ENCODE peak calls at places on chromosomes 16 and 17, in ten cellular contexts. C is WERI-Rb-1, B is heart right ventricle, Z is kidney, T is breast epithelium, N is ovary, F is AG04450, G is colonic mucosa, Q is progenitor cell of endocrine pancreas, M is type B pancreatic cell. Y is an unnamed sample.

GRCh38 chr17:59331129-59331928 is at the start of gene YPEL2:
- DNase-seq in C (peak), B (peak), Z (peak), T (peak), N (peak), F (peak), G (peak), Q (peak), M (peak), Y (peak)

GRCh38 chr17:68178831-68179230 is 69.0 kb upstream of the AMZ2 start:
- DNase-seq in C (no peak), B (no peak), Z (no peak), T (no peak), N (no peak), F (no peak), G (no peak), Q (no peak), M (no peak), Y (no peak)

GRCh38 chr17:1060991-1061390 is 64.1 kb downstream of the TIMM22 start:
- DNase-seq in C (no peak), B (no peak), Z (peak), T (peak), N (peak), F (peak), G (peak), Q (no peak), M (no peak), Y (no peak)

GRCh38 chr17:48322060-48322459 is 108.0 kb downstream of the SKAP1 start:
- DNase-seq in C (no peak), B (no peak), Z (no peak), T (no peak), N (no peak), F (no peak), G (no peak), Q (no peak), M (no peak), Y (no peak)

GRCh38 chr16:4460936-4461249 is 13.5 kb downstream of the NMRAL1 start:
- DNase-seq in C (peak), B (no peak), Z (no peak), T (no peak), N (no peak), F (no peak), G (no peak), Q (no peak), M (no peak), Y (no peak)

GRCh38 chr17:44901323-44901965 is 2.2 kb upstream of the EFTUD2 start:
- DNase-seq in C (no peak), B (no peak), Z (no peak), T (no peak), N (no peak), F (peak), G (no peak), Q (no peak), M (no peak), Y (no peak)

GRCh38 chr17:17800504-17801021 is 36.2 kb downstream of the SREBF1 start:
- DNase-seq in C (no peak), B (no peak), Z (no peak), T (no peak), N (no peak), F (no peak), G (no peak), Q (no peak), M (no peak), Y (no peak)

GRCh38 chr16:15772579-15773293 is 84.1 kb downstream of the MYH11 start:
- DNase-seq in C (no peak), B (no peak), Z (no peak), T (no peak), N (no peak), F (no peak), G (no peak), Q (no peak), M (no peak), Y (no peak)

GRCh38 chr16:19718624-19718965 is 524 bp downstream of the IQCK start:
- DNase-seq in C (no peak), B (no peak), Z (peak), T (no peak), N (no peak), F (no peak), G (peak), Q (no peak), M (no peak), Y (no peak)

GRCh38 chr17:43406676-43407645 is 8.2 kb downstream of the ARL4D start:
- DNase-seq in C (peak), B (no peak), Z (peak), T (no peak), N (no peak), F (peak), G (no peak), Q (no peak), M (no peak), Y (peak)

GRCh38 chr17:63640038-63640437 is 17.8 kb downstream of the MAP3K3 start:
- DNase-seq in C (no peak), B (no peak), Z (no peak), T (no peak), N (no peak), F (no peak), G (no peak), Q (no peak), M (no peak), Y (no peak)

GRCh38 chr17:35801583-35802224 is 6.3 kb upstream of the MMP28 start:
- DNase-seq in C (no peak), B (peak), Z (peak), T (peak), N (peak), F (no peak), G (peak), Q (no peak), M (no peak), Y (peak)

GRCh38 chr17:17542906-17543635 is 46.9 kb upstream of the RASD1 start:
- DNase-seq in C (no peak), B (no peak), Z (peak), T (no peak), N (no peak), F (no peak), G (no peak), Q (no peak), M (no peak), Y (no peak)

GRCh38 chr16:68364601-68364998 is 53.8 kb downstream of the PRMT7 start:
- DNase-seq in C (no peak), B (no peak), Z (no peak), T (no peak), N (no peak), F (no peak), G (no peak), Q (no peak), M (no peak), Y (no peak)

GRCh38 chr17:70563301-70563820 is 394.0 kb downstream of the KCNJ2 start:
- DNase-seq in C (peak), B (peak), Z (no peak), T (no peak), N (no peak), F (no peak), G (peak), Q (no peak), M (no peak), Y (no peak)

GRCh38 chr16:20735504-20735903 is 6.1 kb downstream of the THUMPD1 start:
- DNase-seq in C (no peak), B (no peak), Z (no peak), T (no peak), N (no peak), F (no peak), G (no peak), Q (no peak), M (no peak), Y (no peak)

GRCh38 chr17:31490991-31491793 is 99.7 kb downstream of the RAB11FIP4 start:
- DNase-seq in C (no peak), B (no peak), Z (peak), T (no peak), N (no peak), F (no peak), G (peak), Q (no peak), M (no peak), Y (no peak)

GRCh38 chr16:4515611-4516233 is 22.9 kb downstream of the CDIP1 start:
- DNase-seq in C (no peak), B (no peak), Z (no peak), T (no peak), N (no peak), F (no peak), G (no peak), Q (no peak), M (no peak), Y (no peak)

GRCh38 chr17:50332196-50332595 is 13.7 kb upstream of the XYLT2 start:
- DNase-seq in C (no peak), B (no peak), Z (no peak), T (no peak), N (no peak), F (no peak), G (no peak), Q (no peak), M (no peak), Y (no peak)

GRCh38 chr17:83161298-83162034 is 82.1 kb downstream of the METRNL start:
- DNase-seq in C (no peak), B (no peak), Z (peak), T (peak), N (no peak), F (peak), G (no peak), Q (no peak), M (peak), Y (no peak)

DNA sequence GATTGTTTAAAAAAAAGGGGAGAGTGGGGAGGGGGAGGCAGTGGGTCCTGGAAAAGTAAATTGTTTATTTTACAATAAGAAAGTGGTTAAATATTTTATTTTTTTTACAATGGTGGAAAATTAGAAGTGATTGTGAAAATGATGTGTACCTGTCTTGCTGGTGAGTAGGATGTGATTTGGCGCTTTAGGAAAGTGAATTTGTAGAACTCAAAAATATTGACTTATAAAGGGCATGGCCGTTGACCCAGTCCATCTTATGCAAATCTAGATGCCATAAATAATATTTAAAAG is 10.2 kb upstream of the CES1 start:
- DNase-seq in C (no peak), B (no peak), Z (no peak), T (no peak), N (no peak), F (no peak), G (no peak), Q (no peak), M (no peak), Y (no peak)
- TF ChIP-seq CTCF in C (no peak), B (no peak), Z (no peak), T (no peak), N (no peak), F (no peak), G (no peak), Q (no peak), M (peak), Y (no peak)

DNA sequence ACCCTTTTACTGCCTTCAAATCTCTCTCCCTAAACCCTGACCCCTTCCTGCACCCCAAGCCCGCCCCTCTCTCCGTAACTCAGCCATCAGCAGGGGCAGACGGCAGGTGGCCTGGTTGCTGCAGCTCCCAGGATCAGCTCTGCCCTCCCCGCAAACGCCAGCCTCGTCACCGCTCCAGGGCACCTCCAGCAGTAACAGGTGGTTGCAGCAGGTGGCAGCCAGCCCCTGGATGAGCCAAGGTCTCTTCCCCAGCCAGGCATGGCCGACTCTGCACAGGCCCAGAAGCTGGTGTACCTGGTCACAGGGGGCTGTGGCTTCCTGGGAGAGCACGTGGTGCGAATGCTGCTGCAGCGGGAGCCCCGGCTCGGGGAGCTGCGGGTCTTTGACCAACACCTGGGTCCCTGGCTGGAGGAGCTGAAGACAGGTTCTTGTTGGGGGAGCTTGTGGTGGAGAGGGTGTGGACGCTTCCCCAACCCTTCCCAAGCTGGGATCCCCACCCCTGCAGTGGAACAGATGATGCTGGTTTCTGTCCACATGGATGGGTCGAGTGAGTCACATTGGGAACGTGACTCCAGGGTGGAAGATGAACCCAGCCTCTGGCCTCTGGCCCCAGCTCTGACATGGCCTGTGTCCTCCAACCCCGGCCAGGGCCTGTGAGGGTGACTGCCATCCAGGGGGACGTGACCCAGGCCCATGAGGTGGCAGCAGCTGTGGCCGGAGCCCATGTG is 558 bp downstream of the HSD3B7 start:
- DNase-seq in C (peak), B (no peak), Z (peak), T (peak), N (peak), F (no peak), G (peak), Q (peak), M (no peak), Y (peak)
- TF ChIP-seq CTCF in C (peak), B (no peak), Z (peak), T (no peak), N (no peak), F (no peak), G (no peak), Q (no peak), M (no peak), Y (no peak)

GRCh38 chr17:6420173-6420641 is 14.7 kb downstream of the AIPL1 start:
- DNase-seq in C (peak), B (no peak), Z (no peak), T (no peak), N (no peak), F (no peak), G (no peak), Q (peak), M (no peak), Y (peak)
- TF ChIP-seq CTCF in C (peak), B (no peak), Z (peak), T (no peak), N (no peak), F (peak), G (no peak), Q (peak), M (peak), Y (peak)

GRCh38 chr16:84959045-84959576 is 52.2 kb downstream of the ZDHHC7 start:
- DNase-seq in C (no peak), B (no peak), Z (no peak), T (no peak), N (no peak), F (no peak), G (no peak), Q (no peak), M (no peak), Y (no peak)
- TF ChIP-seq CTCF in C (peak), B (no peak), Z (no peak), T (no peak), N (no peak), F (peak), G (no peak), Q (peak), M (peak), Y (peak)

DNA sequence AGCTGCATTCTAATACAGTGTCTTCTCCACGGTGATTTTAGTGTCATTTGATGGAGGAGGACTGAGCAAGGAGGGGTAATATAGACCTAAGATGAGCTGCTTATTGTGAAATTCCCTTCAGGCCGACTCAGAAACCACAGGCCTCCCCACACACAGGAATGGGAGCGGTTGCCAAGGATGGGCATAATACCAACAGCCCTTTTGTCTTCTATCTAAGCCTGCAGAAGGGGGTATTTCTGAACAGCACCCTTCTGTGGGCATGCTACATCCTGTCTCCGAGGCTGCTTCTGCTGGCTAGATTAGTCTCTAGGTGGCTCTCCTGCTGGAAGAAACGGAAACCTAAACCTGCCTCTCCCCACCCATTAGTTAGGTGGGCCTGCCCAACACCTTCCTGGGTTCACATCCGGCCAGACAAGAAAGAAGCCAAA is 72.9 kb downstream of the CCDC182 start:
- DNase-seq in C (peak), B (no peak), Z (no peak), T (peak), N (no peak), F (no peak), G (peak), Q (no peak), M (peak), Y (no peak)
- TF ChIP-seq CTCF in C (no peak), B (no peak), Z (no peak), T (no peak), N (no peak), F (no peak), G (no peak), Q (no peak), M (peak), Y (peak)

GRCh38 chr16:87922250-87922871 is 14.0 kb downstream of the CA5A start:
- DNase-seq in C (no peak), B (peak), Z (no peak), T (no peak), N (no peak), F (no peak), G (no peak), Q (no peak), M (no peak), Y (peak)

GRCh38 chr16:87927195-87927562 is 9.2 kb downstream of the CA5A start:
- DNase-seq in C (no peak), B (no peak), Z (no peak), T (no peak), N (no peak), F (no peak), G (no peak), Q (no peak), M (no peak), Y (no peak)

GRCh38 chr16:87924041-87924851 is 12.1 kb downstream of the CA5A start:
- DNase-seq in C (peak), B (no peak), Z (no peak), T (no peak), N (no peak), F (no peak), G (no peak), Q (no peak), M (no peak), Y (peak)

GRCh38 chr16:87926246-87927194 is 9.8 kb downstream of the CA5A start:
- DNase-seq in C (no peak), B (no peak), Z (no peak), T (no peak), N (no peak), F (no peak), G (no peak), Q (no peak), M (no peak), Y (no peak)

GRCh38 chr16:87924937-87925670 is 11.2 kb downstream of the CA5A start:
- DNase-seq in C (peak), B (no peak), Z (peak), T (peak), N (no peak), F (no peak), G (no peak), Q (no peak), M (no peak), Y (no peak)
- TF ChIP-seq CTCF in C (peak), B (no peak), Z (no peak), T (no peak), N (no peak), F (no peak), G (no peak), Q (no peak), M (no peak), Y (no peak)

DNA sequence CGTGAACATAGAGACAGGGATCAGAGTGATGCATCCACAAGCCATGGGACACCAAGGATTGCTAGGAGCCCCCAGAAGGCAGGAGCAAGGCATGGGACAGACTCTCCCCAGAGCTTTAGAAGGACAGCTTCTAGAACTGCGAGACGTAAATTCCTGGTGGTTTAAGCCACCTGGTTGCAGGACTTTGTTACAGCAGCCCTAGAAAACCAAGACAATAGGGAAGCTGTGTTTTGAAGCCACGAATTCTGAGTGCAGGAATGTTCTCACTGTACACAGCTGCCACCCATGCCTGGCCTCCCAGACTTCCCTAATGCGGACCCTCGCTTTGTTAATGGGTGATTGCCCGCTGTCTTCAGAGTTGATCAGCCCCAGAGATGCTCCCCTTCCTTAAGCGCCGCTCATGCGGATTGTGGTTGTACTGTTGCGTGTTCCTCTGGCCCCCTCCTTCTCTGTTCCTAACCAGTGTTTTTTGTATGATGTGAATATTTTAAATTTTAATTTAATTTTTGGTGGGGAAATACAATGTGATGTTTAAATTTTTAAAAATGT is 177.1 kb downstream of the MSI2 start:
- DNase-seq in C (no peak), B (no peak), Z (no peak), T (no peak), N (no peak), F (no peak), G (no peak), Q (no peak), M (no peak), Y (no peak)
- TF ChIP-seq CTCF in C (no peak), B (no peak), Z (no peak), T (no peak), N (no peak), F (no peak), G (no peak), Q (no peak), M (no peak), Y (no peak)